ENCODE peak calls at places on chromosome 15, in nine cellular contexts. One of them, this sample, is unnamed.

GRCh38 chr15:94453227-94453626 is 221.9 kb downstream of the MCTP2 start:
- DNase-seq in prostate gland: no peak
- DNase-seq in breast epithelium: no peak
- DNase-seq in transverse colon: no peak
- DNase-seq in HepG2: no peak
- DNase-seq in Panc1: no peak
- DNase-seq in K562: no peak
- DNase-seq in spleen: no peak
- DNase-seq in GM23338: no peak
- DNase-seq in this sample: no peak

GRCh38 chr15:65059369-65059750 is 8.4 kb downstream of the RASL12 start:
- DNase-seq in prostate gland: no peak
- DNase-seq in breast epithelium: no peak
- DNase-seq in transverse colon: no peak
- DNase-seq in HepG2: no peak
- DNase-seq in Panc1: no peak
- DNase-seq in K562: no peak
- DNase-seq in spleen: peak; percentile 41
- DNase-seq in GM23338: no peak
- DNase-seq in this sample: no peak

GRCh38 chr15:45314960-45315359 is 62.9 kb downstream of the SLC28A2 start:
- DNase-seq in prostate gland: no peak
- DNase-seq in breast epithelium: no peak
- DNase-seq in transverse colon: peak; percentile 21
- DNase-seq in HepG2: no peak
- DNase-seq in Panc1: no peak
- DNase-seq in K562: peak; percentile 18
- DNase-seq in spleen: no peak
- DNase-seq in GM23338: peak; percentile 78
- DNase-seq in this sample: no peak

GRCh38 chr15:63408514-63408913 is 26.9 kb upstream of the CA12 start:
- DNase-seq in prostate gland: no peak
- DNase-seq in breast epithelium: no peak
- DNase-seq in transverse colon: no peak
- DNase-seq in HepG2: no peak
- DNase-seq in Panc1: no peak
- DNase-seq in K562: no peak
- DNase-seq in spleen: no peak
- DNase-seq in GM23338: no peak
- DNase-seq in this sample: no peak

GRCh38 chr15:59828871-59829270 is 139.8 kb upstream of the BNIP2 start:
- DNase-seq in prostate gland: no peak
- DNase-seq in breast epithelium: no peak
- DNase-seq in transverse colon: no peak
- DNase-seq in HepG2: no peak
- DNase-seq in Panc1: no peak
- DNase-seq in K562: no peak
- DNase-seq in spleen: no peak
- DNase-seq in GM23338: no peak
- DNase-seq in this sample: no peak

GRCh38 chr15:53272116-53272515 is 482.0 kb upstream of the ONECUT1 start:
- DNase-seq in prostate gland: no peak
- DNase-seq in breast epithelium: no peak
- DNase-seq in transverse colon: no peak
- DNase-seq in HepG2: no peak
- DNase-seq in Panc1: no peak
- DNase-seq in K562: no peak
- DNase-seq in spleen: no peak
- DNase-seq in GM23338: no peak
- DNase-seq in this sample: no peak

GRCh38 chr15:28962851-28963710 is 77.3 kb downstream of the APBA2 start:
- DNase-seq in prostate gland: no peak
- DNase-seq in breast epithelium: no peak
- DNase-seq in transverse colon: no peak
- DNase-seq in HepG2: no peak
- DNase-seq in Panc1: no peak
- DNase-seq in K562: no peak
- DNase-seq in spleen: peak; percentile 20
- DNase-seq in GM23338: no peak
- DNase-seq in this sample: no peak

GRCh38 chr15:68380456-68380855 is 51.5 kb downstream of the ITGA11 start:
- DNase-seq in prostate gland: no peak
- DNase-seq in breast epithelium: no peak
- DNase-seq in transverse colon: no peak
- DNase-seq in HepG2: no peak
- DNase-seq in Panc1: no peak
- DNase-seq in K562: no peak
- DNase-seq in spleen: no peak
- DNase-seq in GM23338: no peak
- DNase-seq in this sample: peak; percentile 3

GRCh38 chr15:35673093-35673573 is 127.2 kb upstream of the DPH6 start:
- DNase-seq in prostate gland: no peak
- DNase-seq in breast epithelium: no peak
- DNase-seq in transverse colon: no peak
- DNase-seq in HepG2: peak; percentile 39
- DNase-seq in Panc1: no peak
- DNase-seq in K562: peak; percentile 44
- DNase-seq in spleen: no peak
- DNase-seq in GM23338: no peak
- DNase-seq in this sample: peak; percentile 36

GRCh38 chr15:60679256-60679655 is 200.3 kb upstream of the ICE2 start:
- DNase-seq in prostate gland: no peak
- DNase-seq in breast epithelium: no peak
- DNase-seq in transverse colon: no peak
- DNase-seq in HepG2: no peak
- DNase-seq in Panc1: no peak
- DNase-seq in K562: no peak
- DNase-seq in spleen: no peak
- DNase-seq in GM23338: no peak
- DNase-seq in this sample: no peak

GRCh38 chr15:98850991-98851776 is 156.4 kb downstream of the PGPEP1L start:
- DNase-seq in prostate gland: peak; percentile 87
- DNase-seq in breast epithelium: peak; percentile 80
- DNase-seq in transverse colon: peak; percentile 82
- DNase-seq in HepG2: peak; percentile 61
- DNase-seq in Panc1: no peak
- DNase-seq in K562: peak; percentile 27
- DNase-seq in spleen: peak; percentile 93
- DNase-seq in GM23338: peak; percentile 91
- DNase-seq in this sample: peak; percentile 83

GRCh38 chr15:35173444-35174118 is 88.5 kb upstream of the NANOGP8 start:
- DNase-seq in prostate gland: no peak
- DNase-seq in breast epithelium: no peak
- DNase-seq in transverse colon: no peak
- DNase-seq in HepG2: peak; percentile 3
- DNase-seq in Panc1: no peak
- DNase-seq in K562: peak; percentile 64
- DNase-seq in spleen: no peak
- DNase-seq in GM23338: no peak
- DNase-seq in this sample: no peak

GRCh38 chr15:61115679-61116078 is 113.4 kb downstream of the RORA start:
- DNase-seq in prostate gland: no peak
- DNase-seq in breast epithelium: no peak
- DNase-seq in transverse colon: no peak
- DNase-seq in HepG2: no peak
- DNase-seq in Panc1: no peak
- DNase-seq in K562: no peak
- DNase-seq in spleen: no peak
- DNase-seq in GM23338: no peak
- DNase-seq in this sample: no peak

GRCh38 chr15:63194291-63194681 is 4.9 kb downstream of the RAB8B start:
- DNase-seq in prostate gland: no peak
- DNase-seq in breast epithelium: no peak
- DNase-seq in transverse colon: no peak
- DNase-seq in HepG2: no peak
- DNase-seq in Panc1: no peak
- DNase-seq in K562: no peak
- DNase-seq in spleen: no peak
- DNase-seq in GM23338: no peak
- DNase-seq in this sample: no peak

GRCh38 chr15:51161491-51162260 is 67.0 kb upstream of the TNFAIP8L3 start:
- DNase-seq in prostate gland: no peak
- DNase-seq in breast epithelium: no peak
- DNase-seq in transverse colon: no peak
- DNase-seq in HepG2: no peak
- DNase-seq in Panc1: no peak
- DNase-seq in K562: no peak
- DNase-seq in spleen: no peak
- DNase-seq in GM23338: no peak
- DNase-seq in this sample: no peak

GRCh38 chr15:60660290-60661051 is 181.5 kb upstream of the ICE2 start:
- DNase-seq in prostate gland: no peak
- DNase-seq in breast epithelium: no peak
- DNase-seq in transverse colon: no peak
- DNase-seq in HepG2: no peak
- DNase-seq in Panc1: no peak
- DNase-seq in K562: no peak
- DNase-seq in spleen: no peak
- DNase-seq in GM23338: no peak
- DNase-seq in this sample: no peak

GRCh38 chr15:78063966-78064365 is 13.5 kb downstream of the TBC1D2B start:
- DNase-seq in prostate gland: no peak
- DNase-seq in breast epithelium: no peak
- DNase-seq in transverse colon: no peak
- DNase-seq in HepG2: no peak
- DNase-seq in Panc1: no peak
- DNase-seq in K562: no peak
- DNase-seq in spleen: no peak
- DNase-seq in GM23338: no peak
- DNase-seq in this sample: no peak

GRCh38 chr15:78061963-78062427 is 15.5 kb downstream of the TBC1D2B start:
- DNase-seq in prostate gland: no peak
- DNase-seq in breast epithelium: no peak
- DNase-seq in transverse colon: no peak
- DNase-seq in HepG2: no peak
- DNase-seq in Panc1: no peak
- DNase-seq in K562: no peak
- DNase-seq in spleen: no peak
- DNase-seq in GM23338: no peak
- DNase-seq in this sample: no peak

GRCh38 chr15:78065973-78066946 is 11.3 kb downstream of the TBC1D2B start:
- DNase-seq in prostate gland: no peak
- DNase-seq in breast epithelium: no peak
- DNase-seq in transverse colon: no peak
- DNase-seq in HepG2: no peak
- DNase-seq in Panc1: no peak
- DNase-seq in K562: no peak
- DNase-seq in spleen: no peak
- DNase-seq in GM23338: no peak
- DNase-seq in this sample: no peak

GRCh38 chr15:78065284-78065872 is 12.1 kb downstream of the TBC1D2B start:
- DNase-seq in prostate gland: no peak
- DNase-seq in breast epithelium: peak; percentile 90
- DNase-seq in transverse colon: peak; percentile 66
- DNase-seq in HepG2: peak; percentile 99
- DNase-seq in Panc1: no peak
- DNase-seq in K562: no peak
- DNase-seq in spleen: no peak
- DNase-seq in GM23338: no peak
- DNase-seq in this sample: peak; percentile 47

DNA sequence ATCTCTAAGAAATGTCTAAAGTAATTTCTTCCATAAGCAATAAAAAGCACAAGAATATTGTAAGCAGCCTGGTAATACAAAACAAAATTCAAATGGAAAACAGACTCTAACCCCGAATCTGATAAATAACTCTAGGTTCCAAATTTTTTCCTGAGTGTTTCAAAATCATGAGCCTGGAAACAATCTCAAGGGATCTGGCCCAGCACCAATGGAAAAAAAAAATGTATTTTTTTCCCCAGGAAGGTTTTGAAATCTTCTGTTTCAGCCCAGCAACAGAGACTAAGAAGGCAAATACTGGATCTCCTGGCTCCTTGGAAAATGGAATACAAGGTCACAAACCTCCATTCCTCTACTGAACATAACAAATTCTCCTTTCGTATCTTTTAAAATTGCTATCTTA is 13.0 kb downstream of the TBC1D2B start:
- DNase-seq in prostate gland: no peak
- DNase-seq in breast epithelium: no peak
- DNase-seq in transverse colon: no peak
- DNase-seq in HepG2: no peak
- DNase-seq in Panc1: no peak
- DNase-seq in K562: no peak
- DNase-seq in spleen: no peak
- DNase-seq in GM23338: no peak
- DNase-seq in this sample: no peak
- H3K4me1 ChIP-seq in prostate gland: peaks cover 34% of the 10 kb centered on the region
- H3K4me1 ChIP-seq in breast epithelium: peaks cover 8% of the 10 kb centered on the region
- H3K4me1 ChIP-seq in transverse colon: peaks cover 55% of the 10 kb centered on the region
- H3K4me1 ChIP-seq in HepG2: peaks cover 85% of the 10 kb centered on the region
- H3K4me1 ChIP-seq in Panc1: peaks cover 86% of the 10 kb centered on the region
- H3K4me1 ChIP-seq in K562: no peaks in the 10 kb centered on the region
- H3K4me1 ChIP-seq in spleen: peaks cover 83% of the 10 kb centered on the region
- H3K4me1 ChIP-seq in GM23338: peaks cover 54% of the 10 kb centered on the region
- H3K4me1 ChIP-seq in this sample: peaks cover 84% of the 10 kb centered on the region

GRCh38 chr15:77832874-77833273 is 200.2 kb upstream of the LINGO1 start:
- DNase-seq in prostate gland: no peak
- DNase-seq in breast epithelium: no peak
- DNase-seq in transverse colon: no peak
- DNase-seq in HepG2: no peak
- DNase-seq in Panc1: no peak
- DNase-seq in K562: no peak
- DNase-seq in spleen: peak; percentile 59
- DNase-seq in GM23338: no peak
- DNase-seq in this sample: no peak
- TF ChIP-seq POLR2AphosphoS5 in prostate gland: no peak
- TF ChIP-seq POLR2AphosphoS5 in breast epithelium: no peak
- TF ChIP-seq POLR2AphosphoS5 in transverse colon: no peak
- TF ChIP-seq POLR2AphosphoS5 in HepG2: no peak
- TF ChIP-seq POLR2AphosphoS5 in Panc1: no peak
- TF ChIP-seq POLR2AphosphoS5 in K562: no peak
- TF ChIP-seq POLR2AphosphoS5 in spleen: no peak
- TF ChIP-seq POLR2AphosphoS5 in GM23338: no peak
- TF ChIP-seq POLR2AphosphoS5 in this sample: no peak

GRCh38 chr15:57462391-57462790 is 86.1 kb downstream of the CGNL1 start:
- DNase-seq in prostate gland: no peak
- DNase-seq in breast epithelium: no peak
- DNase-seq in transverse colon: no peak
- DNase-seq in HepG2: no peak
- DNase-seq in Panc1: no peak
- DNase-seq in K562: no peak
- DNase-seq in spleen: no peak
- DNase-seq in GM23338: no peak
- DNase-seq in this sample: no peak
- H3K27ac ChIP-seq in prostate gland: no peak overlapping the region
- H3K27ac ChIP-seq in breast epithelium: no peak overlapping the region
- H3K27ac ChIP-seq in transverse colon: no peak overlapping the region
- H3K27ac ChIP-seq in HepG2: no peak overlapping the region
- H3K27ac ChIP-seq in Panc1: no peak overlapping the region
- H3K27ac ChIP-seq in K562: no peak overlapping the region
- H3K27ac ChIP-seq in spleen: no peak overlapping the region
- H3K27ac ChIP-seq in GM23338: no peak overlapping the region
- H3K27ac ChIP-seq in this sample: no peak overlapping the region

DNA sequence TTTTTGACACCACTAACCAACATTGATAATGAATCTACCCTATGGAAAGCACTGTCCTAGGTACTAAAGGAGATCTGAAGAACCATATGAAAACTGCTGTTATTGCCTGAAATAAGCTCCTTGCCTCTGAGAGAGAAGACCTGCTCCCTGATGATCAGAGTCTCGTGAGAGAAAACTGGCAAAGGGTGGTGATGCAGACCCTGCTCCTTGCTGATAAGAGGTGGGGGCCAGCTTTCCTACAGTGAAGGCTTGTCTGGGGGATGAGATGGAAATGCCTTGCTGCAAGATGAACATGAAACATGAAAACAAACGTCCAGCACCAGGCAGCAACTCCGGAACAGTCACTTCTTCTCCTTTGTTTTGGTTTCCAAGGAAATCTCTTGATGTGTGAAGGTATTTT is 31.9 kb downstream of the RASGRP1 start:
- DNase-seq in prostate gland: no peak
- DNase-seq in breast epithelium: no peak
- DNase-seq in transverse colon: no peak
- DNase-seq in HepG2: no peak
- DNase-seq in Panc1: no peak
- DNase-seq in K562: no peak
- DNase-seq in spleen: no peak
- DNase-seq in GM23338: no peak
- DNase-seq in this sample: no peak
- H3K4me1 ChIP-seq in prostate gland: no peaks in the 10 kb centered on the region
- H3K4me1 ChIP-seq in breast epithelium: no peaks in the 10 kb centered on the region
- H3K4me1 ChIP-seq in transverse colon: no peaks in the 10 kb centered on the region
- H3K4me1 ChIP-seq in HepG2: no peaks in the 10 kb centered on the region
- H3K4me1 ChIP-seq in Panc1: no peaks in the 10 kb centered on the region
- H3K4me1 ChIP-seq in K562: no peaks in the 10 kb centered on the region
- H3K4me1 ChIP-seq in spleen: no peaks in the 10 kb centered on the region
- H3K4me1 ChIP-seq in GM23338: no peaks in the 10 kb centered on the region
- H3K4me1 ChIP-seq in this sample: no peaks in the 10 kb centered on the region